ENCODE peak calls at places on chromosome 20, in six cellular contexts. One of them, this sample, is unnamed.
A peak's percentile ranks its signal among the peaks of the same experiment; 100 is the strongest.

GRCh38 chr20:44187054-44187762 is at the start of gene JPH2:
- DNase-seq in astrocyte: peak; percentile 68
- DNase-seq in AG04449: no peak
- DNase-seq in stimulated activated CD4-positive, alpha-beta T cell treated with anti-CD3 and anti-CD28 coated beads, Interleukin-4, amount 100 ng/mL, for 24 hours: no peak
- DNase-seq in left ventricle myocardium inferior: peak; percentile 76
- DNase-seq in natural killer cell: no peak
- DNase-seq in this sample: peak; percentile 71

GRCh38 chr20:36116813-36117441 is 37.6 kb upstream of the EPB41L1 start:
- DNase-seq in stimulated activated CD4-positive, alpha-beta T cell treated with anti-CD3 and anti-CD28 coated beads, Interleukin-4, amount 100 ng/mL, for 24 hours: no peak
- DNase-seq in natural killer cell: no peak
- DNase-seq in left ventricle myocardium inferior: no peak
- DNase-seq in AG04449: peak; percentile 63
- DNase-seq in astrocyte: peak; percentile 90
- DNase-seq in this sample: no peak

GRCh38 chr20:59446361-59446760 is 145.9 kb downstream of the EDN3 start:
- DNase-seq in AG04449: no peak
- DNase-seq in astrocyte: no peak
- DNase-seq in natural killer cell: no peak
- DNase-seq in stimulated activated CD4-positive, alpha-beta T cell treated with anti-CD3 and anti-CD28 coated beads, Interleukin-4, amount 100 ng/mL, for 24 hours: no peak
- DNase-seq in left ventricle myocardium inferior: no peak
- DNase-seq in this sample: no peak

GRCh38 chr20:45061244-45061643 is 39.7 kb downstream of the KCNS1 start:
- DNase-seq in AG04449: peak; percentile 61
- DNase-seq in left ventricle myocardium inferior: no peak
- DNase-seq in astrocyte: peak; percentile 94
- DNase-seq in stimulated activated CD4-positive, alpha-beta T cell treated with anti-CD3 and anti-CD28 coated beads, Interleukin-4, amount 100 ng/mL, for 24 hours: no peak
- DNase-seq in natural killer cell: no peak
- DNase-seq in this sample: no peak

GRCh38 chr20:46894971-46895905 is 595 bp downstream of the EYA2 start:
- DNase-seq in astrocyte: no peak
- DNase-seq in left ventricle myocardium inferior: no peak
- DNase-seq in stimulated activated CD4-positive, alpha-beta T cell treated with anti-CD3 and anti-CD28 coated beads, Interleukin-4, amount 100 ng/mL, for 24 hours: no peak
- DNase-seq in natural killer cell: no peak
- DNase-seq in AG04449: no peak
- DNase-seq in this sample: no peak

GRCh38 chr20:19757973-19758887 is at the start of gene RIN2:
- DNase-seq in astrocyte: peak; percentile 78
- DNase-seq in natural killer cell: no peak
- DNase-seq in stimulated activated CD4-positive, alpha-beta T cell treated with anti-CD3 and anti-CD28 coated beads, Interleukin-4, amount 100 ng/mL, for 24 hours: no peak
- DNase-seq in AG04449: no peak
- DNase-seq in left ventricle myocardium inferior: peak; percentile 92
- DNase-seq in this sample: peak; percentile 88

GRCh38 chr20:7775072-7775471 is 165.2 kb downstream of the HAO1 start:
- DNase-seq in left ventricle myocardium inferior: no peak
- DNase-seq in astrocyte: peak; percentile 57
- DNase-seq in stimulated activated CD4-positive, alpha-beta T cell treated with anti-CD3 and anti-CD28 coated beads, Interleukin-4, amount 100 ng/mL, for 24 hours: no peak
- DNase-seq in natural killer cell: no peak
- DNase-seq in AG04449: peak; percentile 29
- DNase-seq in this sample: no peak

GRCh38 chr20:1388706-1389483 is 4.0 kb downstream of the FKBP1A start:
- DNase-seq in AG04449: no peak
- DNase-seq in stimulated activated CD4-positive, alpha-beta T cell treated with anti-CD3 and anti-CD28 coated beads, Interleukin-4, amount 100 ng/mL, for 24 hours: no peak
- DNase-seq in natural killer cell: no peak
- DNase-seq in left ventricle myocardium inferior: no peak
- DNase-seq in astrocyte: no peak
- DNase-seq in this sample: no peak

GRCh38 chr20:39935921-39936320 is 753.1 kb downstream of the MAFB start:
- DNase-seq in astrocyte: no peak
- DNase-seq in AG04449: no peak
- DNase-seq in stimulated activated CD4-positive, alpha-beta T cell treated with anti-CD3 and anti-CD28 coated beads, Interleukin-4, amount 100 ng/mL, for 24 hours: no peak
- DNase-seq in natural killer cell: no peak
- DNase-seq in left ventricle myocardium inferior: no peak
- DNase-seq in this sample: no peak

GRCh38 chr20:35000922-35001595 is 45.4 kb downstream of the MYH7B start:
- DNase-seq in astrocyte: no peak
- DNase-seq in left ventricle myocardium inferior: peak; percentile 12
- DNase-seq in natural killer cell: no peak
- DNase-seq in stimulated activated CD4-positive, alpha-beta T cell treated with anti-CD3 and anti-CD28 coated beads, Interleukin-4, amount 100 ng/mL, for 24 hours: no peak
- DNase-seq in AG04449: no peak
- DNase-seq in this sample: peak; percentile 13

GRCh38 chr20:37223053-37223452 is 38.6 kb downstream of the GHRH start:
- DNase-seq in astrocyte: peak; percentile 89
- DNase-seq in AG04449: peak; percentile 80
- DNase-seq in stimulated activated CD4-positive, alpha-beta T cell treated with anti-CD3 and anti-CD28 coated beads, Interleukin-4, amount 100 ng/mL, for 24 hours: no peak
- DNase-seq in natural killer cell: no peak
- DNase-seq in left ventricle myocardium inferior: no peak
- DNase-seq in this sample: no peak

GRCh38 chr20:34829191-34829590 is 3.7 kb upstream of the NCOA6 start:
- DNase-seq in stimulated activated CD4-positive, alpha-beta T cell treated with anti-CD3 and anti-CD28 coated beads, Interleukin-4, amount 100 ng/mL, for 24 hours: no peak
- DNase-seq in AG04449: no peak
- DNase-seq in left ventricle myocardium inferior: no peak
- DNase-seq in astrocyte: no peak
- DNase-seq in natural killer cell: no peak
- DNase-seq in this sample: no peak

GRCh38 chr20:51195419-51195901 is 172.6 kb upstream of the KCNG1 start:
- DNase-seq in stimulated activated CD4-positive, alpha-beta T cell treated with anti-CD3 and anti-CD28 coated beads, Interleukin-4, amount 100 ng/mL, for 24 hours: peak; percentile 8
- DNase-seq in astrocyte: peak; percentile 88
- DNase-seq in AG04449: no peak
- DNase-seq in left ventricle myocardium inferior: no peak
- DNase-seq in natural killer cell: no peak
- DNase-seq in this sample: no peak

GRCh38 chr20:17898548-17898994 is 70.0 kb downstream of the SNX5 start:
- DNase-seq in astrocyte: peak; percentile 27
- DNase-seq in stimulated activated CD4-positive, alpha-beta T cell treated with anti-CD3 and anti-CD28 coated beads, Interleukin-4, amount 100 ng/mL, for 24 hours: peak; percentile 76
- DNase-seq in left ventricle myocardium inferior: peak; percentile 64
- DNase-seq in natural killer cell: peak; percentile 64
- DNase-seq in AG04449: no peak
- DNase-seq in this sample: peak; percentile 54

GRCh38 chr20:60784321-60784720 is 467.7 kb upstream of the CDH4 start:
- DNase-seq in left ventricle myocardium inferior: no peak
- DNase-seq in natural killer cell: no peak
- DNase-seq in AG04449: no peak
- DNase-seq in stimulated activated CD4-positive, alpha-beta T cell treated with anti-CD3 and anti-CD28 coated beads, Interleukin-4, amount 100 ng/mL, for 24 hours: no peak
- DNase-seq in astrocyte: no peak
- DNase-seq in this sample: no peak

GRCh38 chr20:18056174-18057105 is 1.3 kb downstream of the OVOL2 start:
- DNase-seq in stimulated activated CD4-positive, alpha-beta T cell treated with anti-CD3 and anti-CD28 coated beads, Interleukin-4, amount 100 ng/mL, for 24 hours: no peak
- DNase-seq in astrocyte: no peak
- DNase-seq in AG04449: no peak
- DNase-seq in natural killer cell: no peak
- DNase-seq in left ventricle myocardium inferior: no peak
- DNase-seq in this sample: no peak

GRCh38 chr20:59525500-59526241 is 78.7 kb upstream of the PHACTR3 start:
- DNase-seq in natural killer cell: no peak
- DNase-seq in left ventricle myocardium inferior: peak; percentile 62
- DNase-seq in astrocyte: no peak
- DNase-seq in AG04449: no peak
- DNase-seq in stimulated activated CD4-positive, alpha-beta T cell treated with anti-CD3 and anti-CD28 coated beads, Interleukin-4, amount 100 ng/mL, for 24 hours: peak; percentile 9
- DNase-seq in this sample: peak; percentile 64

GRCh38 chr20:62066983-62067433 is 1.3 kb upstream of the TAF4 start:
- DNase-seq in left ventricle myocardium inferior: no peak
- DNase-seq in natural killer cell: no peak
- DNase-seq in stimulated activated CD4-positive, alpha-beta T cell treated with anti-CD3 and anti-CD28 coated beads, Interleukin-4, amount 100 ng/mL, for 24 hours: no peak
- DNase-seq in AG04449: no peak
- DNase-seq in astrocyte: no peak
- DNase-seq in this sample: no peak

GRCh38 chr20:41081276-41081814 is 52.7 kb downstream of the TOP1 start:
- DNase-seq in AG04449: no peak
- DNase-seq in natural killer cell: no peak
- DNase-seq in stimulated activated CD4-positive, alpha-beta T cell treated with anti-CD3 and anti-CD28 coated beads, Interleukin-4, amount 100 ng/mL, for 24 hours: no peak
- DNase-seq in astrocyte: peak; percentile 51
- DNase-seq in left ventricle myocardium inferior: no peak
- DNase-seq in this sample: no peak

GRCh38 chr20:31418307-31418706 is 12.3 kb upstream of the DEFB121 start:
- DNase-seq in stimulated activated CD4-positive, alpha-beta T cell treated with anti-CD3 and anti-CD28 coated beads, Interleukin-4, amount 100 ng/mL, for 24 hours: no peak
- DNase-seq in natural killer cell: no peak
- DNase-seq in left ventricle myocardium inferior: no peak
- DNase-seq in astrocyte: no peak
- DNase-seq in AG04449: no peak
- DNase-seq in this sample: no peak

GRCh38 chr20:50392138-50392866 is 117.9 kb upstream of the PTPN1 start:
- DNase-seq in left ventricle myocardium inferior: no peak
- DNase-seq in natural killer cell: peak; percentile 30
- DNase-seq in stimulated activated CD4-positive, alpha-beta T cell treated with anti-CD3 and anti-CD28 coated beads, Interleukin-4, amount 100 ng/mL, for 24 hours: no peak
- DNase-seq in AG04449: no peak
- DNase-seq in astrocyte: no peak
- DNase-seq in this sample: no peak

GRCh38 chr20:10540636-10541493 is 105.8 kb downstream of the SLX4IP start:
- DNase-seq in AG04449: peak; percentile 73
- DNase-seq in natural killer cell: no peak
- DNase-seq in left ventricle myocardium inferior: no peak
- DNase-seq in stimulated activated CD4-positive, alpha-beta T cell treated with anti-CD3 and anti-CD28 coated beads, Interleukin-4, amount 100 ng/mL, for 24 hours: no peak
- DNase-seq in astrocyte: peak; percentile 92
- DNase-seq in this sample: no peak

GRCh38 chr20:973785-974194 is 28.3 kb downstream of the RSPO4 start:
- DNase-seq in stimulated activated CD4-positive, alpha-beta T cell treated with anti-CD3 and anti-CD28 coated beads, Interleukin-4, amount 100 ng/mL, for 24 hours: peak; percentile 15
- DNase-seq in AG04449: peak; percentile 7
- DNase-seq in natural killer cell: no peak
- DNase-seq in left ventricle myocardium inferior: no peak
- DNase-seq in astrocyte: no peak
- DNase-seq in this sample: no peak

GRCh38 chr20:53800883-53801604 is 207.4 kb upstream of the ZNF217 start:
- DNase-seq in AG04449: no peak
- DNase-seq in natural killer cell: no peak
- DNase-seq in astrocyte: no peak
- DNase-seq in stimulated activated CD4-positive, alpha-beta T cell treated with anti-CD3 and anti-CD28 coated beads, Interleukin-4, amount 100 ng/mL, for 24 hours: no peak
- DNase-seq in left ventricle myocardium inferior: no peak
- DNase-seq in this sample: no peak

This sample was measured in psoas muscle.